ENCODE peak calls at places on chromosomes 16 and 17, in nine cellular contexts. S is SJSA1; F is vagina; H is prostate gland; N is stomach; V is CD8-positive, alpha-beta memory T cell; Z is left ventricle myocardium inferior; W is fibroblast of lung; B is ovary. G is an unnamed sample.

GRCh38 chr17:4249452-4250029 is 14.2 kb downstream of the ANKFY1 start:
- DNase-seq in W (peak; percentile 39), B (no peak), F (no peak), V (no peak), H (no peak), Z (no peak), S (no peak), N (no peak), G (peak; percentile 38)

GRCh38 chr17:57674894-57675293 is 70.2 kb downstream of the CCDC182 start:
- DNase-seq in V (no peak), W (no peak), F (peak; percentile 93), Z (no peak), S (peak; percentile 43), H (no peak), B (no peak), N (no peak), G (no peak)

GRCh38 chr17:8435245-8436168 is at the start of gene NDEL1:
- DNase-seq in N (peak; percentile 99), H (peak; percentile 98), B (peak; percentile 100), W (peak; percentile 97), F (peak; percentile 99), V (peak; percentile 99), Z (peak; percentile 99), S (peak; percentile 99), G (peak; percentile 98)

GRCh38 chr16:86946981-86947380 is 368.6 kb downstream of the FOXL1 start:
- DNase-seq in B (no peak), W (no peak), N (no peak), S (no peak), H (no peak), F (no peak), Z (no peak), V (no peak), G (no peak)

GRCh38 chr17:57707892-57708291 is 37.2 kb downstream of the CCDC182 start:
- DNase-seq in V (no peak), H (no peak), N (no peak), S (no peak), W (peak; percentile 4), F (peak; percentile 67), Z (no peak), B (no peak), G (no peak)

GRCh38 chr16:79261461-79261860 is 339.1 kb downstream of the MAF start:
- DNase-seq in W (no peak), B (no peak), F (no peak), S (no peak), V (peak; percentile 59), H (no peak), N (peak; percentile 53), Z (peak; percentile 57), G (peak; percentile 67)

GRCh38 chr17:64024215-64024654 is 3.8 kb upstream of the ICAM2 start:
- DNase-seq in V (no peak), H (no peak), F (no peak), B (no peak), S (no peak), W (no peak), N (no peak), Z (no peak), G (peak; percentile 30)

GRCh38 chr16:49827806-49828428 is 28.0 kb downstream of the ZNF423 start:
- DNase-seq in N (no peak), B (no peak), H (no peak), Z (no peak), S (no peak), W (peak; percentile 44), F (no peak), V (no peak), G (no peak)

GRCh38 chr16:81632392-81633146 is 146.5 kb upstream of the PLCG2 start:
- DNase-seq in W (peak; percentile 95), Z (no peak), V (peak; percentile 91), N (peak; percentile 49), H (no peak), F (no peak), B (no peak), S (peak; percentile 91), G (peak; percentile 63)

GRCh38 chr16:27839419-27839818 is 224.1 kb downstream of the GSG1L start:
- DNase-seq in S (no peak), B (no peak), Z (no peak), W (peak; percentile 61), F (no peak), V (no peak), H (no peak), N (no peak), G (no peak)

GRCh38 chr17:55420067-55420775 is 1.4 kb downstream of the MMD start:
- DNase-seq in N (peak; percentile 26), Z (no peak), B (no peak), W (no peak), V (peak; percentile 47), H (no peak), S (no peak), F (no peak), G (peak; percentile 58)

GRCh38 chr17:83078378-83079339 is 750 bp upstream of the METRNL start:
- DNase-seq in N (no peak), Z (no peak), S (no peak), B (peak; percentile 57), F (no peak), V (no peak), W (no peak), H (no peak), G (no peak)

GRCh38 chr17:9644910-9645751 is at the start of gene USP43:
- DNase-seq in B (no peak), H (peak; percentile 59), F (no peak), N (peak; percentile 69), Z (no peak), V (no peak), W (peak; percentile 32), S (peak; percentile 51), G (peak; percentile 85)

GRCh38 chr16:1290860-1291575 is 18.4 kb upstream of the UBE2I start:
- DNase-seq in B (no peak), S (no peak), H (no peak), V (no peak), N (no peak), F (no peak), W (no peak), Z (no peak), G (peak; percentile 74)

GRCh38 chr16:1287982-1288670 is 21.3 kb upstream of the UBE2I start:
- DNase-seq in Z (peak; percentile 39), B (no peak), N (no peak), S (no peak), W (no peak), H (no peak), V (no peak), F (no peak), G (no peak)

GRCh38 chr16:1289480-1289872 is 20.0 kb upstream of the UBE2I start:
- DNase-seq in H (no peak), F (no peak), W (no peak), N (no peak), V (no peak), Z (no peak), B (no peak), S (no peak), G (no peak)

GRCh38 chr16:1290032-1290431 is 19.4 kb upstream of the UBE2I start:
- DNase-seq in Z (no peak), F (no peak), S (no peak), B (no peak), V (no peak), H (no peak), W (no peak), N (no peak), G (no peak)

DNA sequence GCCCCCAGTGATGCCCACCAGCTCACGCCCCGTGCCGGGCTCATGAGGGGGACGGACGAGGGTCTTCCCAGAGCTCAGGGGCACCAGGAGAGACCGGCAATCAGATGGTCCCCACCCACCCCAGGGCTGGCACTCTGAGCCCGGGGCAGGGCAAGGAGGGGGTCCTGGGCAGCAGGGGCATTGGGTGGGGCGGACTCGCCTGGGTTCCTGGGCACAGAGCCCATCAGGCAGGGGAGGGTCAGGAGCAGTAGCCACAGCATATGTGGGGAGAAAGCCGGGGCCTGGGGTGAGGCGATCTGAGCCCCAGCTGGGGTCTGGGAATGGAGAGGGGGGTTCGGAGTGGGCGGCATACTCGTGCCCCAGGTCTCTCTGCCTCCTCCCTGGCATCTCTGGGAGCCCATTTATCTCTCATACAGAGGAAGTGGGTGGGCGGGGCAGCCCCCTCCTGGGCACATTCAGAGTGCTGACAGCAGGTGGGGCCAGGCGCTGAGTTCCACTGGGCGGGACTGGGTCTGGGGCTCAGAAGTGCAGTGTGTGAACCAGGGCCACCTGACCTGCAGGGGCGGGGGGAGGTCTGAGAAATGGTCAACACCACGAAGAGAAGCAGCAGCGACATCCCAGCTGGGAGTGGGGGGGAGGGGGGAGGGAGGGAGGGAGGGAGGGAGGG is 20.5 kb upstream of the UBE2I start:
- DNase-seq in N (no peak), V (no peak), B (no peak), F (no peak), H (no peak), W (no peak), S (no peak), Z (no peak), G (no peak)
- H3K4me1 ChIP-seq in N (peaks cover 14% of the 10 kb centered on the region), V (no peaks in the 10 kb centered on the region), B (no peaks in the 10 kb centered on the region), F (no peaks in the 10 kb centered on the region), H (no peaks in the 10 kb centered on the region), W (no peaks in the 10 kb centered on the region), S (no peaks in the 10 kb centered on the region), Z (peaks cover 11% of the 10 kb centered on the region), G (no peaks in the 10 kb centered on the region)

DNA sequence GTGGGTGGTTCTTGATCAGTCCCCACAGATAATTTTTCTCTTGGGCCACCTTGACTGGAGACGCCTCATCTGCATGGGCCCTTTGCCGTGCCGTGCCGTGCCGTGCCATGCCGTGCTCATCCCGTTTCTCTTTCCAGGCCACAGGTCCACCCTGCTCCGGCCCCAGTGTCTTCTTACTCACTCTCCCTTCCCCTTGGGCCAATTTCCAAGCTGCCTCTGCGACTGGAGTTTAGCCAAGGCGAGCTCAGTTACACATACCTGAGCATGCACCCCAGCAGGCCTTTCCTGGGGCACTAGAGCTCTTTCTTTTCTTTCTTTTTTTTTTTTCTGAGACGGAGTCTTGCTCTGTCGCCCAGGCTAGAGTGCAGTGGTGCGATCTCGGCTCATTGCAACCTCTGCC is 40.5 kb upstream of the MGAT5B start:
- DNase-seq in N (no peak), H (no peak), W (no peak), B (no peak), Z (no peak), S (no peak), V (no peak), F (no peak), G (no peak)
- H3K4me3 ChIP-seq in N (no peak overlapping the region), H (no peak overlapping the region), W (no peak overlapping the region), B (no peak overlapping the region), Z (no peak overlapping the region), S (no peak overlapping the region), V (no peak overlapping the region), F (no peak overlapping the region), G (no peak overlapping the region)

GRCh38 chr17:40327244-40327666 is 18.3 kb downstream of the RARA start:
- DNase-seq in H (no peak), W (no peak), B (peak; percentile 21), V (no peak), F (no peak), N (no peak), Z (peak; percentile 12), S (no peak), G (no peak)
- H3K4me1 ChIP-seq in H (peaks cover 36% of the 10 kb centered on the region), W (peaks cover 68% of the 10 kb centered on the region), B (peaks cover 64% of the 10 kb centered on the region), V (peaks cover 93% of the 10 kb centered on the region), F (peaks cover 100% of the 10 kb centered on the region), N (peaks cover 100% of the 10 kb centered on the region), Z (peaks cover 100% of the 10 kb centered on the region), S (peaks cover 91% of the 10 kb centered on the region), G (peaks cover 43% of the 10 kb centered on the region)

DNA sequence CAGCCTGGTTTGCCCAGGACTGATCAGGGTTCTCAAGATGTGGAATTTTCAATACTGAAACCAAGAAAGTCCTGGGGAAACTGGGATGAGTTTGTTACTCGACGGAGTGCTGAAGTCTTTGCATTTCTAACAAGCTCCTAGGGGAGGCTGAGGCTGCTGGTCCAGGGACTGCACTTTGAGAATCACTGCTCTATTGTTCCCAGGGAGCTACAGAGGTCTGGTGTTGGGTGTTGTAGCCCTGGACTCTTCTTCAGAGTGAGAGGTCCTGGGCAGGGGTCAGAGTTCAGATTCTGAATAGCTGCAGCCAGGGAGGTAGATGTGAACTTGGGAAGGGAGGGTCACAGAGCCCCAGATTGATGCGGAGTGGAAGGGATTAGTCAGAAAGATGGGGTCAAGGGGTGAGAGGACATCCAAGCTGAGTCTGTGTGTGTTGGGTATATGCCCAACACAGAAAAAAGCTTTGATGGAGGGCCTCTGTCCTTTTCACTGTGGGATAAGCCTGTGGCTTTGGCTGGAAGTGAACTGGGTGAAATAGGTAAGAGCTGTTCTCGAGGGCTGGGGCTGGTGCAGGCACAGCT is 14.1 kb downstream of the TMEM238L start:
- DNase-seq in Z (no peak), W (no peak), S (no peak), B (no peak), F (no peak), N (no peak), V (no peak), H (no peak), G (peak; percentile 60)
- H3K4me3 ChIP-seq in Z (no peak overlapping the region), W (no peak overlapping the region), S (no peak overlapping the region), B (no peak overlapping the region), F (no peak overlapping the region), N (no peak overlapping the region), V (no peak overlapping the region), H (no peak overlapping the region), G (no peak overlapping the region)